ENCODE peak calls at places on chromosome 3, in seven cellular contexts. One of them, this sample, is unnamed.

GRCh38 chr3:197801801-197802504 is 10.9 kb downstream of the LRCH3 start:
- DNase-seq in tibial artery: no peak
- DNase-seq in activated T-cell treated with anti-CD3 and anti-CD28 coated beads for 4 hours: peak; percentile 13
- DNase-seq in SK-N-SH: no peak
- DNase-seq in CD4-positive, alpha-beta memory T cell: peak; percentile 38
- DNase-seq in HEK293T: no peak
- DNase-seq in cardiac muscle cell: peak; percentile 62
- DNase-seq in this sample: no peak

GRCh38 chr3:41182504-41183059 is 16.7 kb upstream of the CTNNB1 start:
- DNase-seq in CD4-positive, alpha-beta memory T cell: no peak
- DNase-seq in cardiac muscle cell: no peak
- DNase-seq in tibial artery: no peak
- DNase-seq in SK-N-SH: no peak
- DNase-seq in HEK293T: no peak
- DNase-seq in activated T-cell treated with anti-CD3 and anti-CD28 coated beads for 4 hours: no peak
- DNase-seq in this sample: no peak

GRCh38 chr3:131361464-131362421 is 19.8 kb upstream of the NUDT16 start:
- DNase-seq in tibial artery: peak; percentile 89
- DNase-seq in CD4-positive, alpha-beta memory T cell: no peak
- DNase-seq in SK-N-SH: no peak
- DNase-seq in cardiac muscle cell: peak; percentile 87
- DNase-seq in HEK293T: no peak
- DNase-seq in activated T-cell treated with anti-CD3 and anti-CD28 coated beads for 4 hours: no peak
- DNase-seq in this sample: peak; percentile 93

GRCh38 chr3:147394168-147394941 is 12.0 kb downstream of the ZIC4 start:
- DNase-seq in HEK293T: no peak
- DNase-seq in tibial artery: no peak
- DNase-seq in activated T-cell treated with anti-CD3 and anti-CD28 coated beads for 4 hours: no peak
- DNase-seq in cardiac muscle cell: no peak
- DNase-seq in SK-N-SH: peak; percentile 63
- DNase-seq in CD4-positive, alpha-beta memory T cell: no peak
- DNase-seq in this sample: no peak

GRCh38 chr3:180612363-180612762 is 10.4 kb downstream of the TTC14 start:
- DNase-seq in SK-N-SH: no peak
- DNase-seq in HEK293T: no peak
- DNase-seq in activated T-cell treated with anti-CD3 and anti-CD28 coated beads for 4 hours: no peak
- DNase-seq in CD4-positive, alpha-beta memory T cell: no peak
- DNase-seq in cardiac muscle cell: no peak
- DNase-seq in tibial artery: peak; percentile 40
- DNase-seq in this sample: no peak

GRCh38 chr3:33042668-33043067 is 54.3 kb downstream of the GLB1 start:
- DNase-seq in CD4-positive, alpha-beta memory T cell: no peak
- DNase-seq in SK-N-SH: no peak
- DNase-seq in tibial artery: no peak
- DNase-seq in HEK293T: no peak
- DNase-seq in activated T-cell treated with anti-CD3 and anti-CD28 coated beads for 4 hours: no peak
- DNase-seq in cardiac muscle cell: no peak
- DNase-seq in this sample: no peak

GRCh38 chr3:184291044-184291737 is 7.8 kb upstream of the PSMD2 start:
- DNase-seq in tibial artery: no peak
- DNase-seq in HEK293T: no peak
- DNase-seq in cardiac muscle cell: no peak
- DNase-seq in SK-N-SH: no peak
- DNase-seq in CD4-positive, alpha-beta memory T cell: no peak
- DNase-seq in activated T-cell treated with anti-CD3 and anti-CD28 coated beads for 4 hours: no peak
- DNase-seq in this sample: no peak

GRCh38 chr3:104180906-104181305 is 1185.8 kb upstream of the ALCAM start:
- DNase-seq in cardiac muscle cell: no peak
- DNase-seq in CD4-positive, alpha-beta memory T cell: no peak
- DNase-seq in SK-N-SH: no peak
- DNase-seq in activated T-cell treated with anti-CD3 and anti-CD28 coated beads for 4 hours: no peak
- DNase-seq in tibial artery: no peak
- DNase-seq in HEK293T: no peak
- DNase-seq in this sample: no peak

GRCh38 chr3:161349529-161350278 is 21.6 kb downstream of the SPTSSB start:
- DNase-seq in HEK293T: no peak
- DNase-seq in CD4-positive, alpha-beta memory T cell: peak; percentile 60
- DNase-seq in cardiac muscle cell: peak; percentile 89
- DNase-seq in tibial artery: no peak
- DNase-seq in activated T-cell treated with anti-CD3 and anti-CD28 coated beads for 4 hours: peak; percentile 14
- DNase-seq in SK-N-SH: no peak
- DNase-seq in this sample: no peak

GRCh38 chr3:12796171-12797123 is at the start of gene CAND2:
- DNase-seq in HEK293T: peak; percentile 74
- DNase-seq in activated T-cell treated with anti-CD3 and anti-CD28 coated beads for 4 hours: peak; percentile 10
- DNase-seq in tibial artery: peak; percentile 85
- DNase-seq in cardiac muscle cell: peak; percentile 65
- DNase-seq in SK-N-SH: peak; percentile 86
- DNase-seq in CD4-positive, alpha-beta memory T cell: peak; percentile 52
- DNase-seq in this sample: peak; percentile 86

GRCh38 chr3:62874398-62875102 is 666 bp downstream of the CADPS start:
- DNase-seq in SK-N-SH: peak; percentile 67
- DNase-seq in HEK293T: no peak
- DNase-seq in activated T-cell treated with anti-CD3 and anti-CD28 coated beads for 4 hours: no peak
- DNase-seq in cardiac muscle cell: no peak
- DNase-seq in tibial artery: no peak
- DNase-seq in CD4-positive, alpha-beta memory T cell: no peak
- DNase-seq in this sample: no peak

GRCh38 chr3:177608443-177608842 is 411.2 kb upstream of the TBL1XR1 start:
- DNase-seq in activated T-cell treated with anti-CD3 and anti-CD28 coated beads for 4 hours: no peak
- DNase-seq in CD4-positive, alpha-beta memory T cell: no peak
- DNase-seq in tibial artery: no peak
- DNase-seq in SK-N-SH: no peak
- DNase-seq in cardiac muscle cell: no peak
- DNase-seq in HEK293T: no peak
- DNase-seq in this sample: no peak

GRCh38 chr3:11134794-11135193 is 19.5 kb upstream of the HRH1 start:
- DNase-seq in tibial artery: no peak
- DNase-seq in SK-N-SH: no peak
- DNase-seq in cardiac muscle cell: peak; percentile 44
- DNase-seq in HEK293T: no peak
- DNase-seq in activated T-cell treated with anti-CD3 and anti-CD28 coated beads for 4 hours: no peak
- DNase-seq in CD4-positive, alpha-beta memory T cell: no peak
- DNase-seq in this sample: no peak

GRCh38 chr3:150348500-150348899 is 59.6 kb upstream of the TSC22D2 start:
- DNase-seq in HEK293T: no peak
- DNase-seq in cardiac muscle cell: peak; percentile 80
- DNase-seq in activated T-cell treated with anti-CD3 and anti-CD28 coated beads for 4 hours: no peak
- DNase-seq in SK-N-SH: no peak
- DNase-seq in CD4-positive, alpha-beta memory T cell: no peak
- DNase-seq in tibial artery: no peak
- DNase-seq in this sample: no peak

This sample was measured in Right ventricle myocardium superior.